ENCODE peak calls at places on chromosomes 16 and 17, in four cellular contexts. V is GM23248; O is PC-3; M is stimulated activated CD8-positive, alpha-beta memory T cell treated with anti-CD3 and anti-CD28 coated beads, Interleukin-7, amount 100 ng/mL, for 24 hours. N is an unnamed sample.

GRCh38 chr17:60745544-60745943 is 67.9 kb downstream of the BCAS3 start:
- DNase-seq in V (no peak), O (peak; percentile 12), M (no peak), N (no peak)

GRCh38 chr17:17567631-17568030 is 23.9 kb downstream of the PEMT start:
- DNase-seq in V (no peak), O (no peak), M (no peak), N (no peak)

GRCh38 chr17:48973806-48974205 is 5.4 kb upstream of the GIP start:
- DNase-seq in V (no peak), O (no peak), M (no peak), N (no peak)

GRCh38 chr17:66353937-66354401 is 51.6 kb downstream of the PRKCA start:
- DNase-seq in V (peak; percentile 46), O (no peak), M (no peak), N (no peak)

GRCh38 chr17:77409282-77410161 is 268.8 kb downstream of the SEC14L1 start:
- DNase-seq in V (peak; percentile 68), O (no peak), M (no peak), N (no peak)

GRCh38 chr16:17481741-17482140 is 11.0 kb upstream of the XYLT1 start:
- DNase-seq in V (no peak), O (no peak), M (no peak), N (no peak)

GRCh38 chr17:27264068-27264812 is 29.7 kb upstream of the WSB1 start:
- DNase-seq in V (no peak), O (no peak), M (no peak), N (no peak)

GRCh38 chr17:48604770-48605329 is at the start of gene HOXB6:
- DNase-seq in V (peak; percentile 74), O (peak; percentile 79), M (no peak), N (no peak)

GRCh38 chr17:36072431-36073121 is 8.5 kb downstream of the CCL18 start:
- DNase-seq in V (peak; percentile 55), O (peak; percentile 30), M (peak; percentile 56), N (no peak)

GRCh38 chr17:50660042-50660886 is 25.6 kb downstream of the ABCC3 start:
- DNase-seq in V (peak; percentile 69), O (peak; percentile 70), M (no peak), N (peak; percentile 81)

N was measured in osteoblast.